ENCODE peak calls at places on chromosomes 16 and 17, in four cellular contexts. One of them, this sample, is unnamed.

GRCh38 chr16:53043986-53044571 is 8.6 kb downstream of the CHD9NB start:
- DNase-seq in WTC11: peak
- DNase-seq in K562: no peak
- DNase-seq in H1: peak
- DNase-seq in this sample: no peak

GRCh38 chr17:27245230-27245696 is 48.7 kb upstream of the WSB1 start:
- DNase-seq in WTC11: peak
- DNase-seq in K562: peak
- DNase-seq in H1: peak
- DNase-seq in this sample: peak

GRCh38 chr16:49520684-49521083 is 147.1 kb downstream of the C16orf78 start:
- DNase-seq in WTC11: no peak
- DNase-seq in K562: no peak
- DNase-seq in H1: no peak
- DNase-seq in this sample: no peak

GRCh38 chr16:49640606-49641005 is 215.3 kb downstream of the ZNF423 start:
- DNase-seq in WTC11: no peak
- DNase-seq in K562: no peak
- DNase-seq in H1: no peak
- DNase-seq in this sample: peak

GRCh38 chr17:71423871-71424546 is 696.8 kb upstream of the SOX9 start:
- DNase-seq in WTC11: no peak
- DNase-seq in K562: no peak
- DNase-seq in H1: no peak
- DNase-seq in this sample: no peak

GRCh38 chr16:81937305-81938038 is 73.8 kb downstream of the SDR42E1 start:
- DNase-seq in WTC11: no peak
- DNase-seq in K562: no peak
- DNase-seq in H1: peak
- DNase-seq in this sample: no peak

GRCh38 chr17:82734987-82735866 is at the start of gene FN3K:
- DNase-seq in WTC11: peak
- DNase-seq in K562: peak
- DNase-seq in H1: peak
- DNase-seq in this sample: peak

GRCh38 chr16:13098536-13098935 is 197.1 kb downstream of the SHISA9 start:
- DNase-seq in WTC11: no peak
- DNase-seq in K562: no peak
- DNase-seq in H1: no peak
- DNase-seq in this sample: no peak

GRCh38 chr17:42166196-42166763 is 11.5 kb upstream of the RAB5C start:
- DNase-seq in WTC11: no peak
- DNase-seq in K562: no peak
- DNase-seq in H1: no peak
- DNase-seq in this sample: no peak

GRCh38 chr17:43140396-43141332 is 15.5 kb upstream of the BRCA1 start:
- DNase-seq in WTC11: no peak
- DNase-seq in K562: no peak
- DNase-seq in H1: no peak
- DNase-seq in this sample: no peak

GRCh38 chr16:5615868-5616642 is 518.5 kb upstream of the EEF2KMT start:
- DNase-seq in WTC11: peak
- DNase-seq in K562: peak
- DNase-seq in H1: peak
- DNase-seq in this sample: peak

GRCh38 chr16:72848045-72848410 is 199.9 kb downstream of the ZFHX3 start:
- DNase-seq in WTC11: no peak
- DNase-seq in K562: no peak
- DNase-seq in H1: no peak
- DNase-seq in this sample: no peak

GRCh38 chr16:89546781-89547180 is 13.7 kb upstream of the RPL13 start:
- DNase-seq in WTC11: no peak
- DNase-seq in K562: no peak
- DNase-seq in H1: no peak
- DNase-seq in this sample: no peak

GRCh38 chr16:31535737-31536136 is 8.0 kb downstream of the AHSP start:
- DNase-seq in WTC11: no peak
- DNase-seq in K562: peak
- DNase-seq in H1: no peak
- DNase-seq in this sample: no peak

GRCh38 chr16:54126907-54127306 is 159.7 kb downstream of the IRX3 start:
- DNase-seq in WTC11: no peak
- DNase-seq in K562: no peak
- DNase-seq in H1: no peak
- DNase-seq in this sample: no peak

GRCh38 chr17:44830359-44831269 is 527 bp upstream of the GJC1 start:
- DNase-seq in WTC11: peak
- DNase-seq in K562: no peak
- DNase-seq in H1: peak
- DNase-seq in this sample: no peak

GRCh38 chr17:2232244-2232638 is 71.3 kb downstream of the SMG6 start:
- DNase-seq in WTC11: no peak
- DNase-seq in K562: no peak
- DNase-seq in H1: no peak
- DNase-seq in this sample: no peak

GRCh38 chr17:65527857-65528591 is 33.4 kb downstream of the AXIN2 start:
- DNase-seq in WTC11: no peak
- DNase-seq in K562: no peak
- DNase-seq in H1: no peak
- DNase-seq in this sample: no peak

GRCh38 chr17:6555331-6556120 is 829 bp downstream of the PITPNM3 start:
- DNase-seq in WTC11: peak
- DNase-seq in K562: no peak
- DNase-seq in H1: peak
- DNase-seq in this sample: peak

GRCh38 chr17:42340691-42341127 is 47.5 kb downstream of the STAT3 start:
- DNase-seq in WTC11: no peak
- DNase-seq in K562: no peak
- DNase-seq in H1: no peak
- DNase-seq in this sample: no peak

DNA sequence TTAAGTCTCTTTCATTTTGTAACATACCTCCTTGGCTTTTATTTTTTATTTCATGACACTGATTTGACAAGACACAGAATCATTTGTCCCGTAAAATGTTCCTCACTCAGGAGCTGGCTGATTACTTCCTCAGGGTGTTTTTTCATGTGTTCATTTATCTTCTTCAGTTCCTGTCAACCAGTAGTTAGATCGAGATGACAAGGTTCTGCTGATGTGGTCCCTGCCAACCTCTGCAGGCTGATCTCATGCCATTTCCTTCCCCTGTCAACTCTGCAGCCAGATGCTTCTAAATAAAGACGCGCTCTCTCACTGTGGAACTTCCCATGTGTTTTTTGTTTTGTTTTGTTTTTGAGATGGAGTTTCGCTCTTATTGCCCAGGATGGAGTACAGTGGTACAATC is 8.1 kb upstream of the CXCL16 start:
- DNase-seq in WTC11: no peak
- DNase-seq in K562: no peak
- DNase-seq in H1: no peak
- DNase-seq in this sample: peak
- TF ChIP-seq TEAD4 in WTC11: no peak
- TF ChIP-seq TEAD4 in K562: no peak
- TF ChIP-seq TEAD4 in H1: no peak
- TF ChIP-seq TEAD4 in this sample: no peak

GRCh38 chr16:23113185-23113584 is 36.1 kb downstream of the USP31 start:
- DNase-seq in WTC11: no peak
- DNase-seq in K562: no peak
- DNase-seq in H1: no peak
- DNase-seq in this sample: no peak
- TF ChIP-seq TEAD4 in WTC11: no peak
- TF ChIP-seq TEAD4 in K562: no peak
- TF ChIP-seq TEAD4 in H1: no peak
- TF ChIP-seq TEAD4 in this sample: no peak

GRCh38 chr17:8574687-8575086 is 55.8 kb downstream of the MYH10 start:
- DNase-seq in WTC11: no peak
- DNase-seq in K562: peak
- DNase-seq in H1: no peak
- DNase-seq in this sample: no peak
- TF ChIP-seq TEAD4 in WTC11: no peak
- TF ChIP-seq TEAD4 in K562: no peak
- TF ChIP-seq TEAD4 in H1: no peak
- TF ChIP-seq TEAD4 in this sample: no peak

DNA sequence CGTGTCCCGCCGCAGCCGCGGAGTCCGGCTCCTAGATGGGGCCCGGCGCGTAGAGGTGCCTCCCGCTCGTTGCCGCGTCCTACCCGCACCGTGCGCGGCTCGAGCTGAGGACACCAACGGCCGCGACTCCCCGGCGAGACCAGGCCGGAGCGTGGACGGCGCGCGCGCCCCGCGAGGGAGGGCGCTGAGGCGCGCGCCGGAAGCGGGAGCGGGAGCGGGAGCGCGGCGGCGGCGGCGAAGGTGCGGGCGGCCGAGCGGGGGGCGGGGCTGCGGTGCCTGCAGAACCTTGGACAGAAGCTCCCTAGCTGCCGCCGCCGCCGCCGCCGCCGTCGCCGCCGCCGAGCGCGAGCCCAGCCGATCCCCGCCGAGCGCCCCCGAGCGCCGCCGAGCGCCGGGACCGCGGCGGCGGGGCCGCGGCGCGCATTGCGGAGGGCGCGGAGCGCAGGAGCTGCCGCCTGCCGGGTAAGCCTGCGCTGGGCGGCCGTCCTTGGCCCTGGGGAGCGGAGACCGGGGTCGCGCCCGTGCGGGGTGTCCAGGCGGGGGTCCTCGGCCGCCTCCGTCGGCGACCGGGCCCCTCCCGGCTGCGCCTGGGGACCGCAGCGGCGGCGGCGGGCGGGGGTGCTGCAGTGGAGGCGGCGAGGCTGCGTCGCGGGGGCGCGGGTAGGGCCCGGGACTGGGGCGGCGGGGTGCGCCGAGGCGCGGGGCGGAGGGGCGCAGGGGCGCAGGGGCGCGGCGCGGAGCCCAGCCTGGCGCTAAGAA is at the start of gene CDK5R1:
- DNase-seq in WTC11: peak
- DNase-seq in K562: peak
- DNase-seq in H1: peak
- DNase-seq in this sample: peak
- TF ChIP-seq TEAD4 in WTC11: no peak
- TF ChIP-seq TEAD4 in K562: no peak
- TF ChIP-seq TEAD4 in H1: no peak
- TF ChIP-seq TEAD4 in this sample: no peak

GRCh38 chr16:66554492-66554891 is 2.1 kb downstream of the CKLF start:
- DNase-seq in WTC11: no peak
- DNase-seq in K562: no peak
- DNase-seq in H1: no peak
- DNase-seq in this sample: no peak

GRCh38 chr16:66551788-66552287 is 538 bp upstream of the CKLF start:
- DNase-seq in WTC11: no peak
- DNase-seq in K562: no peak
- DNase-seq in H1: no peak
- DNase-seq in this sample: no peak

GRCh38 chr16:66552288-66553143 is at the start of gene CKLF:
- DNase-seq in WTC11: peak
- DNase-seq in K562: peak
- DNase-seq in H1: peak
- DNase-seq in this sample: peak

GRCh38 chr16:66554021-66554420 is 1.6 kb downstream of the CKLF start:
- DNase-seq in WTC11: no peak
- DNase-seq in K562: no peak
- DNase-seq in H1: no peak
- DNase-seq in this sample: no peak

GRCh38 chr16:66553223-66553622 is 847 bp downstream of the CKLF start:
- DNase-seq in WTC11: no peak
- DNase-seq in K562: peak
- DNase-seq in H1: no peak
- DNase-seq in this sample: no peak
- TF ChIP-seq TEAD4 in WTC11: no peak
- TF ChIP-seq TEAD4 in K562: no peak
- TF ChIP-seq TEAD4 in H1: no peak
- TF ChIP-seq TEAD4 in this sample: no peak

GRCh38 chr16:57665541-57665940 is 2.6 kb upstream of the ADGRG3 start:
- DNase-seq in WTC11: no peak
- DNase-seq in K562: no peak
- DNase-seq in H1: no peak
- DNase-seq in this sample: no peak

GRCh38 chr16:57664662-57665025 is 3.5 kb upstream of the ADGRG3 start:
- DNase-seq in WTC11: no peak
- DNase-seq in K562: no peak
- DNase-seq in H1: no peak
- DNase-seq in this sample: no peak

GRCh38 chr16:57663436-57663835 is 4.7 kb upstream of the ADGRG3 start:
- DNase-seq in WTC11: no peak
- DNase-seq in K562: no peak
- DNase-seq in H1: no peak
- DNase-seq in this sample: no peak

GRCh38 chr16:57661936-57662906 is 5.9 kb upstream of the ADGRG3 start:
- DNase-seq in WTC11: no peak
- DNase-seq in K562: no peak
- DNase-seq in H1: no peak
- DNase-seq in this sample: no peak

GRCh38 chr16:57663917-57664661 is 4.0 kb upstream of the ADGRG3 start:
- DNase-seq in WTC11: no peak
- DNase-seq in K562: no peak
- DNase-seq in H1: no peak
- DNase-seq in this sample: no peak
- TF ChIP-seq TEAD4 in WTC11: no peak
- TF ChIP-seq TEAD4 in K562: no peak
- TF ChIP-seq TEAD4 in H1: no peak
- TF ChIP-seq TEAD4 in this sample: no peak

DNA sequence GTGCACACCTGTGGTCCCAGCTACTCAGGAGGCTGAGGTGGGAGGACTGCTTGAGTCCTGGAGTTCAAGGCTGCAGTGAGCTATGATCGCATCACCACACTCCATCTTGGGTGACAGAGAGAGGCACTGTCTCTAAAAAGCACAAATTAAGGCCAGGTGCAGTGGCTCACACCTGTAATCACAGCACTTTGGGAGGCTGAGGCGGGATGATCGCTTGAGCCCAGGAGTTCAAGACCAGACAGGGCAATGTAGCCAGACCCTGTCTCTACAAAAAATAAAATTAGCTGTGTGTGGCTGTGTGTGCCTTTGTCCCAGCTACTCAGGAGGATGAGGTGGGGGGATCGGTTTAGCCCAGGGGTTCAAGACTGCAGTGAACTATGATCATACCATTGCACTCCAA is 81.6 kb downstream of the BMERB1 start:
- DNase-seq in WTC11: no peak
- DNase-seq in K562: no peak
- DNase-seq in H1: no peak
- DNase-seq in this sample: no peak
- TF ChIP-seq TEAD4 in WTC11: no peak
- TF ChIP-seq TEAD4 in K562: no peak
- TF ChIP-seq TEAD4 in H1: no peak
- TF ChIP-seq TEAD4 in this sample: no peak

GRCh38 chr17:29117440-29117753 is 62.8 kb downstream of the MYO18A start:
- DNase-seq in WTC11: no peak
- DNase-seq in K562: no peak
- DNase-seq in H1: no peak
- DNase-seq in this sample: no peak

GRCh38 chr17:29114141-29114540 is 66.1 kb downstream of the MYO18A start:
- DNase-seq in WTC11: no peak
- DNase-seq in K562: no peak
- DNase-seq in H1: no peak
- DNase-seq in this sample: no peak

GRCh38 chr17:29115435-29115834 is 64.8 kb downstream of the MYO18A start:
- DNase-seq in WTC11: no peak
- DNase-seq in K562: no peak
- DNase-seq in H1: no peak
- DNase-seq in this sample: no peak

GRCh38 chr17:29116652-29117439 is 63.4 kb downstream of the MYO18A start:
- DNase-seq in WTC11: peak
- DNase-seq in K562: peak
- DNase-seq in H1: peak
- DNase-seq in this sample: peak

GRCh38 chr17:29115906-29116651 is 64.1 kb downstream of the MYO18A start:
- DNase-seq in WTC11: peak
- DNase-seq in K562: peak
- DNase-seq in H1: peak
- DNase-seq in this sample: peak
- TF ChIP-seq TEAD4 in WTC11: no peak
- TF ChIP-seq TEAD4 in K562: no peak
- TF ChIP-seq TEAD4 in H1: no peak
- TF ChIP-seq TEAD4 in this sample: no peak